ENCODE peak calls at places on chromosomes 1 and 21, in four cellular contexts. One of them, this sample, is unnamed.

GRCh38 chr1:44019398-44020044 is 11.7 kb downstream of the SLC6A9 start:
- DNase-seq in activated effector memory CD4-positive, alpha-beta T cell treated with anti-CD3 and anti-CD28 coated beads, Interleukin-2, amount 50 U/mL, for 16 hours: no peak
- DNase-seq in H9: no peak
- DNase-seq in transverse colon: no peak
- DNase-seq in this sample: no peak

GRCh38 chr1:70319750-70320149 is 34.8 kb downstream of the ANKRD13C start:
- DNase-seq in activated effector memory CD4-positive, alpha-beta T cell treated with anti-CD3 and anti-CD28 coated beads, Interleukin-2, amount 50 U/mL, for 16 hours: no peak
- DNase-seq in H9: no peak
- DNase-seq in transverse colon: no peak
- DNase-seq in this sample: no peak

GRCh38 chr1:110565565-110565964 is 40.6 kb downstream of the KCNA2 start:
- DNase-seq in activated effector memory CD4-positive, alpha-beta T cell treated with anti-CD3 and anti-CD28 coated beads, Interleukin-2, amount 50 U/mL, for 16 hours: no peak
- DNase-seq in H9: no peak
- DNase-seq in transverse colon: no peak
- DNase-seq in this sample: no peak

GRCh38 chr1:172637522-172637921 is 21.4 kb upstream of the FASLG start:
- DNase-seq in activated effector memory CD4-positive, alpha-beta T cell treated with anti-CD3 and anti-CD28 coated beads, Interleukin-2, amount 50 U/mL, for 16 hours: peak; percentile 70
- DNase-seq in H9: no peak
- DNase-seq in transverse colon: no peak
- DNase-seq in this sample: no peak

GRCh38 chr1:224392411-224393249 is 36.0 kb downstream of the CNIH4 start:
- DNase-seq in activated effector memory CD4-positive, alpha-beta T cell treated with anti-CD3 and anti-CD28 coated beads, Interleukin-2, amount 50 U/mL, for 16 hours: no peak
- DNase-seq in H9: no peak
- DNase-seq in transverse colon: no peak
- DNase-seq in this sample: no peak

GRCh38 chr1:43979528-43980254 is 681 bp downstream of the B4GALT2 start:
- DNase-seq in activated effector memory CD4-positive, alpha-beta T cell treated with anti-CD3 and anti-CD28 coated beads, Interleukin-2, amount 50 U/mL, for 16 hours: peak; percentile 70
- DNase-seq in H9: no peak
- DNase-seq in transverse colon: peak; percentile 72
- DNase-seq in this sample: peak; percentile 63

GRCh38 chr21:33971492-33972013 is 55.9 kb upstream of the ATP5PO start:
- DNase-seq in activated effector memory CD4-positive, alpha-beta T cell treated with anti-CD3 and anti-CD28 coated beads, Interleukin-2, amount 50 U/mL, for 16 hours: no peak
- DNase-seq in H9: no peak
- DNase-seq in transverse colon: no peak
- DNase-seq in this sample: no peak

GRCh38 chr21:44846485-44847260 is 26.8 kb downstream of the PTTG1IP start:
- DNase-seq in activated effector memory CD4-positive, alpha-beta T cell treated with anti-CD3 and anti-CD28 coated beads, Interleukin-2, amount 50 U/mL, for 16 hours: peak; percentile 70
- DNase-seq in H9: no peak
- DNase-seq in transverse colon: peak; percentile 61
- DNase-seq in this sample: peak; percentile 69